ENCODE peak calls at places on chromosomes 3 and 15, in four cellular contexts. One of them, this sample, is unnamed.

GRCh38 chr3:17741621-17742091 is 775 bp downstream of the TBC1D5 start:
- DNase-seq in kidney: no peak
- DNase-seq in kidney epithelial cell: no peak
- DNase-seq in Kasumi-1: peak
- DNase-seq in this sample: no peak

GRCh38 chr15:64949383-64950141 is 37.9 kb downstream of the ANKDD1A start:
- DNase-seq in kidney epithelial cell: no peak
- DNase-seq in Kasumi-1: no peak
- DNase-seq in kidney: no peak
- DNase-seq in this sample: no peak

GRCh38 chr15:100671858-100672543 is 69.6 kb downstream of the ASB7 start:
- DNase-seq in kidney: no peak
- DNase-seq in kidney epithelial cell: no peak
- DNase-seq in Kasumi-1: peak
- DNase-seq in this sample: no peak

GRCh38 chr15:57334257-57334656 is 42.0 kb upstream of the CGNL1 start:
- DNase-seq in kidney epithelial cell: no peak
- DNase-seq in kidney: no peak
- DNase-seq in Kasumi-1: peak
- DNase-seq in this sample: no peak

GRCh38 chr3:47571391-47572165 is 7.1 kb downstream of the CSPG5 start:
- DNase-seq in Kasumi-1: no peak
- DNase-seq in kidney: no peak
- DNase-seq in kidney epithelial cell: no peak
- DNase-seq in this sample: no peak

GRCh38 chr15:28001641-28002040 is 97.5 kb downstream of the OCA2 start:
- DNase-seq in kidney epithelial cell: no peak
- DNase-seq in kidney: no peak
- DNase-seq in Kasumi-1: no peak
- DNase-seq in this sample: no peak

GRCh38 chr3:30578479-30578878 is 27.9 kb upstream of the TGFBR2 start:
- DNase-seq in Kasumi-1: no peak
- DNase-seq in kidney epithelial cell: peak
- DNase-seq in kidney: peak
- DNase-seq in this sample: no peak

GRCh38 chr3:197709135-197709534 is 27.6 kb downstream of the RUBCN start:
- DNase-seq in Kasumi-1: peak
- DNase-seq in kidney: no peak
- DNase-seq in kidney epithelial cell: no peak
- DNase-seq in this sample: no peak